ENCODE peak calls at places on chromosomes 11 and 22, in five cellular contexts. D, E, U, Q and W are unnamed samples.

GRCh38 chr11:69508974-69509373 is 27.5 kb downstream of the LINC01488 start:
- DNase-seq in U (no peak), E (no peak), Q (no peak), D (no peak), W (no peak)

GRCh38 chr11:45178890-45179663 is 32.6 kb downstream of the PRDM11 start:
- DNase-seq in U (no peak), E (no peak), Q (no peak), D (no peak), W (no peak)

GRCh38 chr22:36197601-36198146 is 3.9 kb downstream of the APOL4 start:
- DNase-seq in E (no peak), U (no peak), D (peak; percentile 50), Q (no peak), W (no peak)

GRCh38 chr11:62678770-62679696 is at the start of gene UBXN1:
- DNase-seq in U (peak; percentile 64), D (peak; percentile 93), E (no peak), Q (no peak), W (peak; percentile 89)

GRCh38 chr11:111387318-111387863 is 8.3 kb upstream of the POU2AF1 start:
- DNase-seq in Q (no peak), E (no peak), D (peak; percentile 64), U (no peak), W (peak; percentile 37)

GRCh38 chr11:2799881-2800654 is 85.5 kb downstream of the CDKN1C start:
- DNase-seq in Q (no peak), U (no peak), D (no peak), E (no peak), W (no peak)

GRCh38 chr11:23932485-23932898 is 564.4 kb upstream of the LUZP2 start:
- DNase-seq in E (no peak), Q (no peak), D (no peak), U (no peak), W (no peak)

GRCh38 chr11:121687961-121688566 is 235.3 kb upstream of the SORL1-AS1 start:
- DNase-seq in E (no peak), U (no peak), Q (no peak), D (no peak), W (peak; percentile 33)

GRCh38 chr22:19464975-19465374 is 14.0 kb downstream of the UFD1 start:
- DNase-seq in Q (no peak), E (no peak), U (no peak), D (no peak), W (no peak)

GRCh38 chr11:2102883-2103213 is 36.3 kb downstream of the IGF2 start:
- DNase-seq in D (no peak), E (no peak), U (no peak), Q (no peak), W (no peak)

GRCh38 chr11:113705871-113706654 is at the start of gene TMPRSS5:
- DNase-seq in U (no peak), D (no peak), Q (no peak), E (no peak), W (no peak)

GRCh38 chr11:72676874-72677341 is 2.7 kb upstream of the PDE2A start:
- DNase-seq in E (no peak), D (no peak), U (no peak), Q (no peak), W (peak; percentile 75)

GRCh38 chr11:102762414-102762813 is 18.0 kb downstream of the MMP10 start:
- DNase-seq in D (no peak), Q (no peak), U (no peak), E (no peak), W (no peak)

GRCh38 chr11:119258180-119258579 is 52.0 kb downstream of the CBL start:
- DNase-seq in U (no peak), Q (no peak), E (no peak), D (no peak), W (no peak)

GRCh38 chr11:71936825-71937224 is 8.0 kb downstream of the RNF121 start:
- DNase-seq in D (peak; percentile 15), U (peak; percentile 16), Q (no peak), E (no peak), W (peak; percentile 15)

GRCh38 chr11:15010860-15011259 is 38.7 kb upstream of the CALCA start:
- DNase-seq in E (no peak), Q (no peak), D (no peak), U (no peak), W (no peak)

GRCh38 chr22:27512283-27512761 is 289.2 kb downstream of the MN1 start:
- DNase-seq in Q (no peak), D (no peak), U (no peak), E (no peak), W (no peak)

GRCh38 chr11:123239371-123240150 is 44.5 kb upstream of the CLMP start:
- DNase-seq in D (no peak), U (no peak), Q (no peak), E (no peak), W (no peak)

GRCh38 chr11:34549271-34549670 is 35.7 kb upstream of the ELF5 start:
- DNase-seq in U (no peak), D (no peak), E (no peak), Q (no peak), W (no peak)

GRCh38 chr22:41052661-41053490 is 39.5 kb upstream of the EP300 start:
- DNase-seq in U (no peak), Q (no peak), E (no peak), D (no peak), W (peak; percentile 18)

GRCh38 chr11:83238111-83238510 is 44.6 kb downstream of the ANKRD42 start:
- DNase-seq in U (no peak), D (no peak), Q (no peak), E (no peak), W (no peak)

GRCh38 chr11:19602906-19603305 is 109.7 kb upstream of the NAV2 start:
- DNase-seq in D (no peak), Q (no peak), U (no peak), E (no peak), W (no peak)

GRCh38 chr22:36383110-36383581 is 4.6 kb downstream of the MYH9 start:
- DNase-seq in Q (no peak), E (peak; percentile 89), D (no peak), U (no peak), W (no peak)

GRCh38 chr22:26549902-26550497 is 37.7 kb upstream of the TFIP11 start:
- DNase-seq in Q (no peak), E (no peak), D (no peak), U (no peak), W (no peak)

GRCh38 chr11:71301046-71301857 is 48.9 kb upstream of the SHANK2 start:
- DNase-seq in U (no peak), E (no peak), Q (no peak), D (no peak), W (no peak)

DNA sequence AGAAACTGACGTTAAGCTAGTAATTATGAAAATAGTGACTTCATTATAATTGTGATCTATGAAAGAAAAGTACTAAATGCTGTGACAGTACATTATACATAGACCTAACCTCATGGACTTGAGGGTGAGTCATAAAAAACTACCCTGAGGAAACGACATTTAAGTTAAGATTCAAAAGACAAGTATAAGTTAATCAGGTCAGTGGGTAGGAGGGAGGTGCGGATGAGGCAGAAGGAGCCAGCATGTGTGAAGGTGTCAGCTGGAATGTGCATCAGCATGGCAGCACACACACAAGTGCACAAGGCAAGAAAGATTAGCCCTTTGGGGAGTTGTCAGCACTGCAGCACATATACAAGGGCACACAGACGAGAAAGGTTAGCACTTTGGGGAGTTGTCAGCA is 31.5 kb upstream of the CAVIN3 start:
- DNase-seq in Q (no peak), D (no peak), U (no peak), E (no peak), W (no peak)
- TF ChIP-seq JUND in Q (no peak), D (no peak), U (no peak), E (no peak), W (no peak)

GRCh38 chr22:38766076-38766777 is 10.4 kb upstream of the SUN2 start:
- DNase-seq in E (no peak), U (peak; percentile 79), D (peak; percentile 77), Q (peak; percentile 68), W (peak; percentile 69)
- TF ChIP-seq JUND in E (no peak), U (no peak), D (no peak), Q (peak; percentile 83), W (no peak)

GRCh38 chr11:9528573-9529332 is 44.7 kb upstream of the WEE1 start:
- DNase-seq in D (no peak), E (no peak), Q (no peak), U (no peak), W (no peak)

GRCh38 chr11:9529333-9529648 is 44.2 kb upstream of the WEE1 start:
- DNase-seq in E (no peak), U (no peak), Q (no peak), D (peak; percentile 66), W (peak; percentile 23)

GRCh38 chr11:9530020-9530628 is 43.3 kb upstream of the WEE1 start:
- DNase-seq in D (no peak), U (no peak), Q (no peak), E (no peak), W (peak; percentile 73)

GRCh38 chr11:9533053-9533452 is 40.4 kb upstream of the WEE1 start:
- DNase-seq in Q (no peak), E (no peak), D (no peak), U (no peak), W (peak; percentile 74)

DNA sequence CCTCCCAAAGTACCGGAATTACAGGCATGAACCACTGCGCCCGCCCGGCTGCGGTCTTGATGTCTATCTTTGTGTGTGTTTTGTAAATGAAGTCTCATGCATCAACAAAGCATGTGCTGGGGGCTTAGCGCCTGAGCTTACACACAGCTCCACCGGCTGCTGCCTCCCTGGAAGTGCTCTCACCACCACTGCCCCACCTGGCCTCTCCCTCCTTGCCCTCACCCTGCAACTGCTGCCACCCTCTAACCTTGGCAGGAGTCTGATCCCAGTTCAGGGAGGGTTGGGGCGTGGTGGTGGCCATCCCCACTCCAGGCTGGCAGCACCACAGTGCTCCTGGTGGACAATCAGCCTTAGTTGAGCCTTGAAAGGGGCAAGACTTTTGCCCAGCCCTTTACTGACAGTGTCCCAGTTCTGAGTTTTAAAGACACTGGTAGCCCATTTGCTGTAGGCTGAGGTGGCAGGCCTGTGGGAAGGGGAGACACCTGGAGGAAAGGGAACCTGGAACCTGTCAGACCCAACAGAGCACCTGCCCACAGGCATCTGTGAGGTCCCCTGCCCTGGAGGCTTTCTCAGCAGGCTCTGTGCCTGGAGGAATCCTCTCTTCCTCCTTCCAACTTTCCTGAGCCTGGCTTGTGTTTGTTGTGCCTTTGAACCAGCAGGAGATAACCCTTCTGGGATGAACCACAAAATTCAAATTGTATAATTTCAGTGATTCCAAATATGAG is 42.4 kb upstream of the WEE1 start:
- DNase-seq in Q (no peak), E (no peak), D (no peak), U (no peak), W (no peak)
- TF ChIP-seq JUND in Q (no peak), E (no peak), D (no peak), U (no peak), W (no peak)

GRCh38 chr11:7046474-7046873 is 26.2 kb downstream of the NLRP14 start:
- DNase-seq in U (no peak), D (no peak), E (no peak), Q (no peak), W (no peak)
- TF ChIP-seq JUND in U (no peak), D (no peak), E (no peak), Q (no peak), W (no peak)